ENCODE peak calls at places on chromosome 22, in seven cellular contexts. J, S, A, H, B, Z and U are unnamed samples.

GRCh38 chr22:20531404-20532181 is 24.2 kb downstream of the MED15 start:
- DNase-seq in H (peak; percentile 72), S (no peak), Z (no peak), J (peak; percentile 53), B (peak; percentile 95), A (peak; percentile 46), U (peak; percentile 52)

GRCh38 chr22:38083931-38084631 is at the start of gene SLC16A8:
- DNase-seq in Z (peak; percentile 13), S (no peak), B (no peak), A (no peak), J (no peak), H (no peak), U (no peak)

GRCh38 chr22:36198936-36199616 is 2.5 kb downstream of the APOL4 start:
- DNase-seq in Z (no peak), S (no peak), B (no peak), H (no peak), J (no peak), A (no peak), U (no peak)

GRCh38 chr22:26986051-26986881 is 328.9 kb downstream of the MIAT start:
- DNase-seq in S (no peak), J (no peak), A (no peak), H (no peak), Z (no peak), B (peak; percentile 74), U (no peak)

GRCh38 chr22:42328130-42328821 is 57.8 kb upstream of the TCF20 start:
- DNase-seq in A (no peak), S (no peak), B (no peak), H (no peak), J (no peak), Z (no peak), U (no peak)

GRCh38 chr22:47423861-47424820 is 661.7 kb downstream of the TBC1D22A start:
- DNase-seq in H (no peak), J (no peak), Z (no peak), A (no peak), S (no peak), B (no peak), U (no peak)

GRCh38 chr22:42077486-42078125 is 1.9 kb upstream of the SMDT1 start:
- DNase-seq in H (no peak), J (no peak), A (no peak), Z (no peak), S (no peak), B (no peak), U (no peak)

GRCh38 chr22:17479129-17479528 is 84.2 kb upstream of the SLC25A18 start:
- DNase-seq in J (no peak), B (no peak), A (no peak), S (no peak), H (no peak), Z (no peak), U (no peak)

GRCh38 chr22:26887456-26887855 is 230.1 kb downstream of the MIAT start:
- DNase-seq in J (no peak), A (no peak), Z (no peak), B (peak; percentile 97), S (no peak), H (no peak), U (no peak)

GRCh38 chr22:27278986-27279385 is 522.6 kb downstream of the MN1 start:
- DNase-seq in S (no peak), B (no peak), H (no peak), Z (no peak), A (no peak), J (no peak), U (peak; percentile 62)

GRCh38 chr22:42655693-42656092 is 6.5 kb upstream of the CYB5R3 start:
- DNase-seq in J (no peak), B (no peak), H (peak; percentile 46), A (no peak), S (peak; percentile 79), Z (no peak), U (no peak)

GRCh38 chr22:20810645-20811044 is 36.7 kb downstream of the SERPIND1 start:
- DNase-seq in H (no peak), B (no peak), S (no peak), J (no peak), Z (no peak), A (no peak), U (no peak)

GRCh38 chr22:47439643-47440265 is 677.3 kb downstream of the TBC1D22A start:
- DNase-seq in H (no peak), B (no peak), Z (no peak), A (no peak), J (no peak), S (no peak), U (no peak)

GRCh38 chr22:36335621-36336020 is 52.1 kb downstream of the MYH9 start:
- DNase-seq in Z (no peak), H (no peak), S (no peak), A (no peak), B (no peak), J (no peak), U (no peak)

GRCh38 chr22:30408388-30409101 is 11.7 kb downstream of the SEC14L2 start:
- DNase-seq in H (no peak), J (no peak), S (no peak), A (no peak), B (peak; percentile 73), Z (no peak), U (no peak)

GRCh38 chr22:37197451-37198289 is 9.6 kb upstream of the C1QTNF6 start:
- DNase-seq in S (no peak), Z (peak; percentile 84), B (peak; percentile 89), J (no peak), A (no peak), H (peak; percentile 72), U (peak; percentile 38)

GRCh38 chr22:17786435-17787158 is 12.3 kb upstream of the BID start:
- DNase-seq in H (peak; percentile 80), Z (peak; percentile 67), B (peak; percentile 25), A (peak; percentile 85), S (no peak), J (peak; percentile 83), U (no peak)

GRCh38 chr22:47398921-47399790 is 636.7 kb downstream of the TBC1D22A start:
- DNase-seq in S (no peak), A (no peak), H (no peak), B (no peak), J (no peak), Z (no peak), U (no peak)

GRCh38 chr22:43448048-43448447 is 36.2 kb downstream of the MPPED1 start:
- DNase-seq in Z (no peak), S (no peak), B (no peak), J (no peak), H (no peak), A (no peak), U (no peak)

GRCh38 chr22:47022075-47022473 is 259.6 kb downstream of the TBC1D22A start:
- DNase-seq in S (no peak), A (no peak), J (no peak), H (no peak), Z (no peak), B (no peak), U (no peak)

DNA sequence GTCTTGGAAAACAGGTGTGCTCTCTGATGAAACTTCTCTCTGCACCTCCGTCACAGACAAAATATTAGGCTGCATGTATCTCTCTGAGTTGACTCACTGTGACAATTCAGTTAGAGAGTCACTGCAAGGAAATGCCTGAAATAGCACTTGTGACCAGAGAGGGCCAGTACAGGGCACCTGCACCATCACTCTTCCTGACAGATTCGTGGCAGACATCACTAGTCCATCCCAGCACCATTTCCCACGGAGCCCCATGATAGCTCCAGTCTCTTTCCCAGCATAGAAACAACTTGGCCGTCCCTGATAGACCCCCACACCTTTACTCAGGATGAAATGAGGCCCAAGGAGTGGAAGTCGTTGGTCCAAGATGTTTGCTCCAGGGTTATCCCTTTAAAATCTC is 73.3 kb upstream of the ISX start:
- DNase-seq in A (no peak), J (no peak), Z (no peak), B (peak; percentile 13), S (peak; percentile 9), H (no peak), U (no peak)
- H3K27ac ChIP-seq in A (no peak overlapping the region), J (no peak overlapping the region), Z (no peak overlapping the region), B (no peak overlapping the region), S (no peak overlapping the region), H (no peak overlapping the region), U (no peak overlapping the region)

GRCh38 chr22:45969414-45969799 is 7.6 kb downstream of the WNT7B start:
- DNase-seq in S (no peak), J (no peak), B (no peak), Z (no peak), A (no peak), H (no peak), U (no peak)
- TF ChIP-seq CTCF in S (no peak), J (no peak), B (no peak), Z (no peak), A (no peak), H (no peak), U (no peak)

GRCh38 chr22:40817737-40818136 is 1.4 kb downstream of the SLC25A17 start:
- DNase-seq in B (no peak), J (no peak), S (peak; percentile 66), Z (no peak), A (no peak), H (no peak), U (no peak)

GRCh38 chr22:40818747-40819662 is at the start of gene SLC25A17:
- DNase-seq in J (peak; percentile 90), H (peak; percentile 93), A (peak; percentile 90), Z (peak; percentile 94), B (peak; percentile 78), S (peak; percentile 91), U (peak; percentile 90)

GRCh38 chr22:40808018-40808841 is 10.9 kb downstream of the SLC25A17 start:
- DNase-seq in J (no peak), A (no peak), B (no peak), S (no peak), Z (no peak), H (no peak), U (no peak)

GRCh38 chr22:40818192-40818746 is 877 bp downstream of the SLC25A17 start:
- DNase-seq in Z (no peak), A (no peak), B (no peak), S (peak; percentile 8), H (no peak), J (no peak), U (no peak)

GRCh38 chr22:40813912-40814315 is 5.2 kb downstream of the SLC25A17 start:
- DNase-seq in A (no peak), S (no peak), H (no peak), J (no peak), B (no peak), Z (no peak), U (no peak)
- H3K27ac ChIP-seq in A (no peak overlapping the region), S (no peak overlapping the region), H (no peak overlapping the region), J (no peak overlapping the region), B (no peak overlapping the region), Z (no peak overlapping the region), U (no peak overlapping the region)

GRCh38 chr22:29337631-29338284 is 22.3 kb upstream of the RASL10A start:
- DNase-seq in S (no peak), H (no peak), J (no peak), Z (no peak), A (no peak), B (no peak), U (no peak)
- TF ChIP-seq CTCF in S (no peak), H (no peak), J (no peak), Z (no peak), A (no peak), B (no peak), U (no peak)